ENCODE peak calls at places on chromosomes 3 and 15, in five cellular contexts. X is psoas muscle, K is T-helper 17 cell, F is GDM1, E is left colon. R is an unnamed sample.

GRCh38 chr3:12180218-12180617 is 21.5 kb upstream of the TIMP4 start:
- DNase-seq in X (peak), K (no peak), F (no peak), E (peak), R (peak)

GRCh38 chr3:37935756-37936666 is 54.6 kb upstream of the VILL start:
- DNase-seq in X (no peak), K (no peak), F (no peak), E (no peak), R (no peak)

GRCh38 chr3:123027292-123028232 is at the start of gene SEMA5B:
- DNase-seq in X (peak), K (no peak), F (no peak), E (no peak), R (peak)

GRCh38 chr3:197597335-197597734 is 41.6 kb upstream of the BDH1 start:
- DNase-seq in X (no peak), K (no peak), F (no peak), E (no peak), R (no peak)

GRCh38 chr3:117874028-117874765 is 1160.4 kb downstream of the IGSF11 start:
- DNase-seq in X (no peak), K (no peak), F (no peak), E (no peak), R (no peak)

GRCh38 chr3:50269977-50270413 is 1.0 kb downstream of the SEMA3B start:
- DNase-seq in X (no peak), K (no peak), F (no peak), E (no peak), R (no peak)

GRCh38 chr3:189301479-189301878 is 129.7 kb downstream of the TPRG1 start:
- DNase-seq in X (no peak), K (no peak), F (no peak), E (no peak), R (no peak)

GRCh38 chr3:59286791-59287531 is 237.1 kb upstream of the CFAP20DC start:
- DNase-seq in X (no peak), K (no peak), F (no peak), E (no peak), R (no peak)

GRCh38 chr15:78561490-78561889 is 3.8 kb upstream of the CHRNA5 start:
- DNase-seq in X (no peak), K (no peak), F (no peak), E (no peak), R (no peak)

GRCh38 chr3:124168271-124168670 is 176.3 kb upstream of the ROPN1 start:
- DNase-seq in X (no peak), K (no peak), F (no peak), E (no peak), R (no peak)

GRCh38 chr15:98000249-98001203 is 40.0 kb downstream of the ARRDC4 start:
- DNase-seq in X (no peak), K (no peak), F (no peak), E (peak), R (no peak)

GRCh38 chr3:172125963-172126403 is 86.6 kb downstream of the FNDC3B start:
- DNase-seq in X (peak), K (no peak), F (no peak), E (peak), R (peak)

GRCh38 chr3:188788621-188789081 is 383.1 kb upstream of the TPRG1 start:
- DNase-seq in X (no peak), K (no peak), F (no peak), E (no peak), R (no peak)

GRCh38 chr3:16140116-16140893 is 34.2 kb upstream of the GALNT15 start:
- DNase-seq in X (peak), K (no peak), F (no peak), E (no peak), R (peak)

GRCh38 chr15:85551221-85551832 is 170.9 kb downstream of the AKAP13 start:
- DNase-seq in X (no peak), K (no peak), F (no peak), E (no peak), R (no peak)

GRCh38 chr3:71018794-71019193 is 564.7 kb downstream of the FOXP1 start:
- DNase-seq in X (no peak), K (no peak), F (no peak), E (no peak), R (no peak)

GRCh38 chr15:41798607-41799487 is 24.6 kb downstream of the MAPKBP1 start:
- DNase-seq in X (no peak), K (no peak), F (no peak), E (no peak), R (no peak)

GRCh38 chr3:155581579-155581978 is 163.3 kb downstream of the PLCH1 start:
- DNase-seq in X (no peak), K (no peak), F (no peak), E (no peak), R (no peak)

GRCh38 chr3:113698891-113699465 is 2.5 kb upstream of the USF3 start:
- DNase-seq in X (no peak), K (no peak), F (no peak), E (peak), R (peak)

GRCh38 chr3:129608936-129609590 is 2.6 kb upstream of the PLXND1 start:
- DNase-seq in X (no peak), K (no peak), F (no peak), E (no peak), R (no peak)

GRCh38 chr3:170367797-170368196 is 10.3 kb downstream of the SKIL start:
- DNase-seq in X (no peak), K (no peak), F (no peak), E (no peak), R (no peak)

GRCh38 chr3:178618197-178618596 is 82.0 kb downstream of the KCNMB2 start:
- DNase-seq in X (no peak), K (no peak), F (no peak), E (no peak), R (no peak)

R was measured in Right ventricle myocardium superior.